ENCODE peak calls at places on chromosomes 13 and 19, in ten cellular contexts. I, Y, H, O, A, Q, F, V, N and U are unnamed samples.
A peak's percentile ranks its signal among the peaks of the same experiment; 100 is the strongest.

GRCh38 chr13:112983428-112984196 is 14.6 kb downstream of the MCF2L start:
- DNase-seq in I (no peak), Y (peak; percentile 67), H (peak; percentile 58), O (no peak), A (no peak), Q (no peak), F (no peak), V (peak; percentile 69), N (peak; percentile 62), U (no peak)

GRCh38 chr19:7926021-7926726 is at the start of gene CTXN1:
- DNase-seq in I (peak; percentile 63), Y (peak; percentile 97), H (peak; percentile 74), O (peak; percentile 93), A (peak; percentile 84), Q (no peak), F (peak; percentile 83), V (peak; percentile 83), N (no peak), U (no peak)

GRCh38 chr13:76833465-76833864 is 52.7 kb downstream of the KCTD12 start:
- DNase-seq in I (no peak), Y (no peak), H (no peak), O (no peak), A (no peak), Q (no peak), F (no peak), V (no peak), N (no peak), U (no peak)

GRCh38 chr19:6099037-6099436 is 11.3 kb downstream of the RFX2 start:
- DNase-seq in I (no peak), Y (no peak), H (no peak), O (no peak), A (no peak), Q (no peak), F (no peak), V (no peak), N (no peak), U (no peak)

GRCh38 chr13:106802917-106803316 is 235.0 kb upstream of the ARGLU1 start:
- DNase-seq in I (no peak), Y (no peak), H (no peak), O (peak; percentile 68), A (no peak), Q (no peak), F (no peak), V (no peak), N (no peak), U (no peak)

GRCh38 chr13:93066187-93066586 is 160.4 kb upstream of the GPC6 start:
- DNase-seq in I (peak; percentile 89), Y (no peak), H (no peak), O (no peak), A (no peak), Q (peak; percentile 94), F (no peak), V (no peak), N (no peak), U (peak; percentile 43)

GRCh38 chr13:42478531-42479156 is 95.3 kb upstream of the TNFSF11 start:
- DNase-seq in I (peak; percentile 59), Y (no peak), H (no peak), O (peak; percentile 55), A (no peak), Q (no peak), F (no peak), V (no peak), N (no peak), U (peak; percentile 21)

GRCh38 chr19:16922592-16922934 is 33.8 kb downstream of the F2RL3 start:
- DNase-seq in I (no peak), Y (no peak), H (no peak), O (no peak), A (no peak), Q (no peak), F (no peak), V (no peak), N (no peak), U (no peak)

GRCh38 chr13:59038824-59039223 is 1124.9 kb downstream of the DIAPH3 start:
- DNase-seq in I (peak; percentile 5), Y (no peak), H (no peak), O (no peak), A (no peak), Q (peak; percentile 65), F (no peak), V (no peak), N (no peak), U (peak; percentile 1)

GRCh38 chr19:21585491-21585890 is 80.1 kb downstream of the ZNF429 start:
- DNase-seq in I (no peak), Y (no peak), H (no peak), O (no peak), A (no peak), Q (no peak), F (no peak), V (no peak), N (no peak), U (no peak)

GRCh38 chr13:36840718-36841250 is 21.8 kb downstream of the RFXAP start:
- DNase-seq in I (no peak), Y (no peak), H (no peak), O (no peak), A (no peak), Q (no peak), F (no peak), V (no peak), N (no peak), U (no peak)

GRCh38 chr19:9037415-9038062 is 27.3 kb upstream of the MUC16 start:
- DNase-seq in I (no peak), Y (no peak), H (no peak), O (no peak), A (no peak), Q (no peak), F (no peak), V (no peak), N (no peak), U (no peak)

GRCh38 chr19:7869453-7869909 is 4.7 kb downstream of the PRR36 start:
- DNase-seq in I (peak; percentile 40), Y (peak; percentile 93), H (no peak), O (peak; percentile 95), A (peak; percentile 84), Q (no peak), F (peak; percentile 87), V (peak; percentile 84), N (no peak), U (no peak)

GRCh38 chr13:67147257-67148218 is 82.6 kb downstream of the PCDH9 start:
- DNase-seq in I (peak; percentile 79), Y (no peak), H (peak; percentile 31), O (no peak), A (no peak), Q (peak; percentile 80), F (no peak), V (no peak), N (no peak), U (peak; percentile 8)

GRCh38 chr13:71912524-71912923 is 45.5 kb upstream of the DACH1 start:
- DNase-seq in I (no peak), Y (no peak), H (no peak), O (no peak), A (no peak), Q (peak; percentile 50), F (no peak), V (no peak), N (no peak), U (no peak)

GRCh38 chr19:41904118-41904870 is 21.3 kb downstream of the ARHGEF1 start:
- DNase-seq in I (no peak), Y (peak; percentile 86), H (no peak), O (no peak), A (no peak), Q (no peak), F (peak; percentile 93), V (peak; percentile 87), N (no peak), U (no peak)

DNA sequence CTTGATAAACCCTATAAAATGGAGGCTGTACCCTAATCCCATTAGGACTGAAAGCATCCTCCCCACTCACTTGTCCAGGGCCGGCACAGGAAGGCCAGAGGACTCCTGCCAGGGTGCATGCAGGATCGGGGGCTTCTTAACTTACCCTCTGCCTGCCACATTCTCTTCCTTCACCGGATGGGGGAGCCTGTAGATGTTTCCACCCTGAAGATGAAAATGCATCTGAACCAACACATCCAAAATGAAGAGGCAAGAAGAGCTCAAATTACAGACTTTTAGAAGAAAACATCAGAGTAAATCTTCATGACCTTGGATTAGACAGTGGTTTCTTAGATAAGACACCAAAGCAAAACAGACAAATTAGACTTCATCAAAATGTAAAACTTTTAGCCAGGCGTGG is 25.9 kb upstream of the NAPA start:
- DNase-seq in I (peak; percentile 65), Y (no peak), H (no peak), O (no peak), A (no peak), Q (peak; percentile 12), F (peak; percentile 37), V (no peak), N (no peak), U (no peak)
- H3K27ac ChIP-seq in I (no peak overlapping the region), Y (no peak overlapping the region), H (no peak overlapping the region), O (no peak overlapping the region), A (peak overlapping the region; percentile 38), Q (no peak overlapping the region), F (no peak overlapping the region), V (no peak overlapping the region), N (no peak overlapping the region), U (no peak overlapping the region)

GRCh38 chr19:35143231-35143715 is at the start of gene FXYD7:
- DNase-seq in I (no peak), Y (peak; percentile 77), H (no peak), O (peak; percentile 75), A (peak; percentile 66), Q (no peak), F (no peak), V (no peak), N (no peak), U (no peak)
- H3K27me3 ChIP-seq in I (peaks cover 41% of the 10 kb centered on the region), Y (no peaks in the 10 kb centered on the region), H (peaks cover 4% of the 10 kb centered on the region), O (peaks cover 53% of the 10 kb centered on the region), A (no peaks in the 10 kb centered on the region), Q (peaks cover 27% of the 10 kb centered on the region), F (peaks cover 12% of the 10 kb centered on the region), V (peaks cover 13% of the 10 kb centered on the region), N (no peaks in the 10 kb centered on the region), U (peaks cover 30% of the 10 kb centered on the region)

DNA sequence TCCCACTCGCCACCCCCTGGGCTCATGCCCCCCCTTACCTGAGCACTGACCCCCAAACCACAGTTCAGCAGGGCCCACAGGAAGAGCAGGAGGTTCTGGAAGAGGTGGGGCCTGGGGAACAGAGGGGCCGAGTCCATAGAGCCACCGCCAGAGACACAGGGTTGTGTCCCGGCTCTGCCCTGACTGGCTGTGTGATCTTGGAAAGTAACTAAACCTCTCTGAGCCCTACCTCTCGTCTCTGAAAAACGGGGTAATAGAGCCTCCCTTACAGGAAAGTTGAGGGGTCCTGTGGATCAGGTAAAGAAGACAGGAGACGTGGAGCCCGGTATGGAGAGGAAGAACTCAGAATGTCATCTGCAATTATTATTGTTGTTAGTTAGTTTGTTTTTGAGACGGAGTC is 2.0 kb downstream of the ADAMTSL5 start:
- DNase-seq in I (no peak), Y (no peak), H (no peak), O (no peak), A (no peak), Q (no peak), F (no peak), V (no peak), N (no peak), U (no peak)
- H3K27ac ChIP-seq in I (no peak overlapping the region), Y (no peak overlapping the region), H (peak overlapping the region; percentile 26), O (no peak overlapping the region), A (no peak overlapping the region), Q (no peak overlapping the region), F (no peak overlapping the region), V (no peak overlapping the region), N (no peak overlapping the region), U (no peak overlapping the region)

DNA sequence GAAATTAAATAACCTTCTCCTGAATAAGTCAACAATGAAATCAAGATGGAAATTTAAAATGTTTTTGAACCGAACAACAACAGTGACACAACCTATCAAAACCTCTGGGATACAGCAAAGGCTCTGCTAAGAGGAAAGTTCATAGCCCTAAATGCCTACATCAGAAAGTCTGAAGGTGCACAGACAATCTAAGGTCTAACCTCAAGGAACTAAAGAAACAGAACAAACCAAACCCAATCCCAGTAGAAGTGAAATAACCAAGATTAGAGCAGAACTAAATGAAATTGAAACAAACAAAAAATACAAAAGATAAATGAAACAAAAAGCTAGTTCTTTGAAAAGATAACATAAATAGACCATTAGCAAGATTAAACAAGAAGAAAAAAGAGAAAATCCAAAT is 9.0 kb downstream of the UGGT2 start:
- DNase-seq in I (no peak), Y (no peak), H (no peak), O (no peak), A (no peak), Q (no peak), F (no peak), V (no peak), N (no peak), U (no peak)
- H3K27me3 ChIP-seq in I (no peaks in the 10 kb centered on the region), Y (no peaks in the 10 kb centered on the region), H (no peaks in the 10 kb centered on the region), O (no peaks in the 10 kb centered on the region), A (no peaks in the 10 kb centered on the region), Q (no peaks in the 10 kb centered on the region), F (no peaks in the 10 kb centered on the region), V (no peaks in the 10 kb centered on the region), N (no peaks in the 10 kb centered on the region), U (no peaks in the 10 kb centered on the region)